ENCODE peak calls at places on chromosomes 2 and 18, in six cellular contexts. One of them, this sample, is unnamed.

GRCh38 chr2:168166902-168167510 is 80.4 kb downstream of the STK39 start:
- DNase-seq in stomach: no peak
- DNase-seq in sigmoid colon: no peak
- DNase-seq in heart left ventricle: no peak
- DNase-seq in SK-N-SH: no peak
- DNase-seq in cardiac muscle cell: no peak
- DNase-seq in this sample: no peak

GRCh38 chr18:10168477-10168876 is 254.7 kb downstream of the VAPA start:
- DNase-seq in stomach: no peak
- DNase-seq in sigmoid colon: no peak
- DNase-seq in heart left ventricle: no peak
- DNase-seq in SK-N-SH: peak; percentile 44
- DNase-seq in cardiac muscle cell: no peak
- DNase-seq in this sample: no peak

GRCh38 chr2:120716641-120717585 is 18.8 kb upstream of the GLI2 start:
- DNase-seq in stomach: no peak
- DNase-seq in sigmoid colon: peak; percentile 62
- DNase-seq in heart left ventricle: no peak
- DNase-seq in SK-N-SH: no peak
- DNase-seq in cardiac muscle cell: no peak
- DNase-seq in this sample: no peak

GRCh38 chr18:45684341-45685115 is 39.5 kb upstream of the SLC14A1 start:
- DNase-seq in stomach: no peak
- DNase-seq in sigmoid colon: no peak
- DNase-seq in heart left ventricle: no peak
- DNase-seq in SK-N-SH: no peak
- DNase-seq in cardiac muscle cell: no peak
- DNase-seq in this sample: no peak

GRCh38 chr2:202780514-202781021 is 91.0 kb downstream of the ICA1L start:
- DNase-seq in stomach: no peak
- DNase-seq in sigmoid colon: no peak
- DNase-seq in heart left ventricle: no peak
- DNase-seq in SK-N-SH: no peak
- DNase-seq in cardiac muscle cell: no peak
- DNase-seq in this sample: no peak

GRCh38 chr2:11742317-11742701 is 4.1 kb upstream of the LPIN1 start:
- DNase-seq in stomach: no peak
- DNase-seq in sigmoid colon: no peak
- DNase-seq in heart left ventricle: no peak
- DNase-seq in SK-N-SH: no peak
- DNase-seq in cardiac muscle cell: no peak
- DNase-seq in this sample: no peak

GRCh38 chr2:200993097-200993496 is 29.6 kb upstream of the ORC2 start:
- DNase-seq in stomach: no peak
- DNase-seq in sigmoid colon: no peak
- DNase-seq in heart left ventricle: no peak
- DNase-seq in SK-N-SH: no peak
- DNase-seq in cardiac muscle cell: no peak
- DNase-seq in this sample: no peak

GRCh38 chr2:174117951-174118930 is 130.1 kb downstream of the OLA1 start:
- DNase-seq in stomach: no peak
- DNase-seq in sigmoid colon: no peak
- DNase-seq in heart left ventricle: no peak
- DNase-seq in SK-N-SH: no peak
- DNase-seq in cardiac muscle cell: no peak
- DNase-seq in this sample: no peak

GRCh38 chr2:55236992-55237543 is 4.6 kb downstream of the RPS27A start:
- DNase-seq in stomach: no peak
- DNase-seq in sigmoid colon: no peak
- DNase-seq in heart left ventricle: no peak
- DNase-seq in SK-N-SH: no peak
- DNase-seq in cardiac muscle cell: no peak
- DNase-seq in this sample: no peak

GRCh38 chr18:64082513-64082912 is 66.4 kb downstream of the LINC00305 start:
- DNase-seq in stomach: no peak
- DNase-seq in sigmoid colon: no peak
- DNase-seq in heart left ventricle: no peak
- DNase-seq in SK-N-SH: no peak
- DNase-seq in cardiac muscle cell: no peak
- DNase-seq in this sample: no peak

GRCh38 chr2:218952160-218952559 is 7.3 kb upstream of the CDK5R2 start:
- DNase-seq in stomach: no peak
- DNase-seq in sigmoid colon: no peak
- DNase-seq in heart left ventricle: no peak
- DNase-seq in SK-N-SH: no peak
- DNase-seq in cardiac muscle cell: no peak
- DNase-seq in this sample: no peak

GRCh38 chr2:44479127-44479887 is 117.6 kb downstream of the CAMKMT start:
- DNase-seq in stomach: no peak
- DNase-seq in sigmoid colon: no peak
- DNase-seq in heart left ventricle: peak; percentile 34
- DNase-seq in SK-N-SH: peak; percentile 81
- DNase-seq in cardiac muscle cell: peak; percentile 83
- DNase-seq in this sample: no peak

GRCh38 chr18:36329684-36330434 is 32.3 kb downstream of the FHOD3 start:
- DNase-seq in stomach: no peak
- DNase-seq in sigmoid colon: no peak
- DNase-seq in heart left ventricle: no peak
- DNase-seq in SK-N-SH: no peak
- DNase-seq in cardiac muscle cell: no peak
- DNase-seq in this sample: no peak

GRCh38 chr18:22221350-22221749 is 52.0 kb downstream of the GATA6 start:
- DNase-seq in stomach: no peak
- DNase-seq in sigmoid colon: no peak
- DNase-seq in heart left ventricle: no peak
- DNase-seq in SK-N-SH: no peak
- DNase-seq in cardiac muscle cell: no peak
- DNase-seq in this sample: no peak

GRCh38 chr2:48107326-48107925 is 201.1 kb upstream of the FBXO11 start:
- DNase-seq in stomach: no peak
- DNase-seq in sigmoid colon: no peak
- DNase-seq in heart left ventricle: no peak
- DNase-seq in SK-N-SH: no peak
- DNase-seq in cardiac muscle cell: no peak
- DNase-seq in this sample: no peak

GRCh38 chr2:42835577-42836371 is 43.4 kb upstream of the HAAO start:
- DNase-seq in stomach: no peak
- DNase-seq in sigmoid colon: peak; percentile 92
- DNase-seq in heart left ventricle: peak; percentile 45
- DNase-seq in SK-N-SH: no peak
- DNase-seq in cardiac muscle cell: no peak
- DNase-seq in this sample: no peak

GRCh38 chr2:56295666-56296065 is 111.9 kb downstream of the CCDC85A start:
- DNase-seq in stomach: no peak
- DNase-seq in sigmoid colon: no peak
- DNase-seq in heart left ventricle: no peak
- DNase-seq in SK-N-SH: no peak
- DNase-seq in cardiac muscle cell: no peak
- DNase-seq in this sample: no peak

GRCh38 chr2:171432969-171433762 is 624 bp downstream of the METTL8 start:
- DNase-seq in stomach: peak; percentile 34
- DNase-seq in sigmoid colon: no peak
- DNase-seq in heart left ventricle: no peak
- DNase-seq in SK-N-SH: peak; percentile 45
- DNase-seq in cardiac muscle cell: peak; percentile 34
- DNase-seq in this sample: no peak

GRCh38 chr2:88016086-88016947 is at the start of gene RNU2-63P:
- DNase-seq in stomach: peak; percentile 80
- DNase-seq in sigmoid colon: peak; percentile 83
- DNase-seq in heart left ventricle: peak; percentile 59
- DNase-seq in SK-N-SH: peak; percentile 90
- DNase-seq in cardiac muscle cell: peak; percentile 86
- DNase-seq in this sample: peak; percentile 62

GRCh38 chr2:100237046-100237615 is 85.2 kb downstream of the LONRF2 start:
- DNase-seq in stomach: peak; percentile 9
- DNase-seq in sigmoid colon: no peak
- DNase-seq in heart left ventricle: no peak
- DNase-seq in SK-N-SH: no peak
- DNase-seq in cardiac muscle cell: peak; percentile 55
- DNase-seq in this sample: no peak

GRCh38 chr2:174312581-174313234 is 22.0 kb upstream of the SP9 start:
- DNase-seq in stomach: no peak
- DNase-seq in sigmoid colon: no peak
- DNase-seq in heart left ventricle: no peak
- DNase-seq in SK-N-SH: no peak
- DNase-seq in cardiac muscle cell: peak; percentile 14
- DNase-seq in this sample: no peak

GRCh38 chr2:236626391-236627150 is 56.9 kb downstream of the ACKR3 start:
- DNase-seq in stomach: no peak
- DNase-seq in sigmoid colon: peak; percentile 55
- DNase-seq in heart left ventricle: no peak
- DNase-seq in SK-N-SH: no peak
- DNase-seq in cardiac muscle cell: no peak
- DNase-seq in this sample: no peak

GRCh38 chr2:53969285-53970094 is 1.3 kb downstream of the PSME4 start:
- DNase-seq in stomach: no peak
- DNase-seq in sigmoid colon: no peak
- DNase-seq in heart left ventricle: no peak
- DNase-seq in SK-N-SH: peak; percentile 16
- DNase-seq in cardiac muscle cell: no peak
- DNase-seq in this sample: no peak

GRCh38 chr2:192978317-192978874 is 783.7 kb upstream of the TMEFF2 start:
- DNase-seq in stomach: no peak
- DNase-seq in sigmoid colon: no peak
- DNase-seq in heart left ventricle: no peak
- DNase-seq in SK-N-SH: peak; percentile 44
- DNase-seq in cardiac muscle cell: no peak
- DNase-seq in this sample: no peak

DNA sequence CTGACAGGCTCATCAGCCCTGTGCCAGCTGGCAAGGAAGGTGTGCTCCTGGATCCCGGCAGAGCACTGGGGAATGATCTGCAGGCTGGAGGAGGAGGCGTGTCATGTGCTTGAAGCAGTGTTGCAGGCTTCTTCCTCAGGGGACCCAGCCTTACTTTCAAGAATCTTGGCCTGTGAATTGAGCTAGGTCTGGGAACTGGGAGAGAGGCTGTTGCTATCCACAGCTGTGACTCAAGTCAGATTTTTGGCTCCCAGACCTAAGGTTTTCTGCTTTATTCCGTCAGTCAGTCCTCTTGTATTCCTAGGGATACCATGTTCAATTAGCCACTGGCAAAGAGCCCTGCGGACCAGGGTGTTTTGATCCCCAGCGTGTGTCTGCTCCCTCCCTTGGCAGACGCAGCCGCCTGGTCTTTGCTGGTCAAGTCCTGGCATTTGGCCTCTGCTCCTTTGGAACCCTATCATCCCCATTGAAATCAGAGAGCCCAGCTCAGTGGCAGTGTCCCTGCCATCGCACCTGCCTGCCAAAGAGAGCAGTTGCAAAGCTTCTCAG is 32.4 kb downstream of the ASB1 start:
- DNase-seq in stomach: peak; percentile 67
- DNase-seq in sigmoid colon: peak; percentile 90
- DNase-seq in heart left ventricle: peak; percentile 64
- DNase-seq in SK-N-SH: no peak
- DNase-seq in cardiac muscle cell: no peak
- DNase-seq in this sample: no peak
- H3K27ac ChIP-seq in stomach: peak overlapping the region; percentile 69
- H3K27ac ChIP-seq in sigmoid colon: peak overlapping the region; percentile 66
- H3K27ac ChIP-seq in heart left ventricle: no peak overlapping the region
- H3K27ac ChIP-seq in SK-N-SH: no peak overlapping the region
- H3K27ac ChIP-seq in cardiac muscle cell: no peak overlapping the region
- H3K27ac ChIP-seq in this sample: no peak overlapping the region

DNA sequence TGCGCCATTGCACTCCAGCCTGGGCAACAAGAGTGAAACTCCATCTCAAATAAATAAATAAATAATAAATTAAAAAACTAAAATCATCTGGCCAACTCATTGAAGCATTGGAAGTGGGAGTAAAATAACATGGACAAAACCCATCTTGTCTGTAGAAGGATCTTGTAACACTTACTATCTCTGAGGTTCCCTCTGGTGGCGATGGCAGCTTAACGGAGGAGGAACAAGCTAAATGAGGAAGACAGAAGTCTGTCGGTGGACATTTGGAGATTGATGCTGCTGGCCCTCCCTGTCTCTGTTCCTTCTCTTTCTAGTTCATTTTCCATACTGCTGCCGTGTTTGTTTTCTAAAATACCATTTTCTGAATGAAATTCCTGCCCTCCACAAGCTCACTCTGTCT is 43.4 kb downstream of the ZCCHC2 start:
- DNase-seq in stomach: peak; percentile 43
- DNase-seq in sigmoid colon: no peak
- DNase-seq in heart left ventricle: peak; percentile 40
- DNase-seq in SK-N-SH: no peak
- DNase-seq in cardiac muscle cell: peak; percentile 17
- DNase-seq in this sample: peak; percentile 81
- TF ChIP-seq CTCF in stomach: no peak
- TF ChIP-seq CTCF in sigmoid colon: no peak
- TF ChIP-seq CTCF in heart left ventricle: peak; percentile 40
- TF ChIP-seq CTCF in SK-N-SH: peak; percentile 25
- TF ChIP-seq CTCF in cardiac muscle cell: no peak
- TF ChIP-seq CTCF in this sample: peak; percentile 37

DNA sequence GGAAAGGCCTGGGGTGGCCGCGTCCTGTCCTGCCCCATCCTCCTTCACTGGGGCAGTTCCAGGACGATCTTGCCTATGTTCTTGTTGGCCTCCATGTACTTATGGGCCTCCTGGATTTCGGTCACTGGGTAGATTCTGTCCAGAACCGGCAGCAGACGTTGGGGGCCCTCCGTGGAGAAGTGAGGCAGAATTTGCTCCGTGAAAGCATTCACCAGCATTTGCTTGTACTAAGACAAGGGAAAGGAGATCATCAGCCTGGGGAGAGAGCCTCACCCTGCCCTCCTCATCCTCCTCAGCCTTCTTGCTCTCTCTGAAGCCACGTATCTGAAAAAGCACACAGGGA is 1.4 kb upstream of the SF3B6 start:
- DNase-seq in stomach: no peak
- DNase-seq in sigmoid colon: no peak
- DNase-seq in heart left ventricle: no peak
- DNase-seq in SK-N-SH: no peak
- DNase-seq in cardiac muscle cell: no peak
- DNase-seq in this sample: no peak
- H3K27ac ChIP-seq in stomach: peak overlapping the region; percentile 94
- H3K27ac ChIP-seq in sigmoid colon: peak overlapping the region; percentile 91
- H3K27ac ChIP-seq in heart left ventricle: peak overlapping the region; percentile 88
- H3K27ac ChIP-seq in SK-N-SH: peak overlapping the region; percentile 3
- H3K27ac ChIP-seq in cardiac muscle cell: peak overlapping the region; percentile 32
- H3K27ac ChIP-seq in this sample: peak overlapping the region; percentile 61

GRCh38 chr18:77700051-77700450 is 450.4 kb downstream of the GALR1 start:
- DNase-seq in stomach: no peak
- DNase-seq in sigmoid colon: no peak
- DNase-seq in heart left ventricle: no peak
- DNase-seq in SK-N-SH: no peak
- DNase-seq in cardiac muscle cell: no peak
- DNase-seq in this sample: no peak

GRCh38 chr18:77705301-77705700 is 455.7 kb downstream of the GALR1 start:
- DNase-seq in stomach: no peak
- DNase-seq in sigmoid colon: no peak
- DNase-seq in heart left ventricle: no peak
- DNase-seq in SK-N-SH: no peak
- DNase-seq in cardiac muscle cell: no peak
- DNase-seq in this sample: no peak

GRCh38 chr18:77701977-77702376 is 452.3 kb downstream of the GALR1 start:
- DNase-seq in stomach: no peak
- DNase-seq in sigmoid colon: no peak
- DNase-seq in heart left ventricle: no peak
- DNase-seq in SK-N-SH: no peak
- DNase-seq in cardiac muscle cell: no peak
- DNase-seq in this sample: no peak

GRCh38 chr18:77702686-77703085 is 453.0 kb downstream of the GALR1 start:
- DNase-seq in stomach: no peak
- DNase-seq in sigmoid colon: no peak
- DNase-seq in heart left ventricle: no peak
- DNase-seq in SK-N-SH: peak; percentile 3
- DNase-seq in cardiac muscle cell: peak; percentile 5
- DNase-seq in this sample: no peak
- TF ChIP-seq CTCF in stomach: no peak
- TF ChIP-seq CTCF in sigmoid colon: no peak
- TF ChIP-seq CTCF in heart left ventricle: no peak
- TF ChIP-seq CTCF in SK-N-SH: no peak
- TF ChIP-seq CTCF in cardiac muscle cell: no peak
- TF ChIP-seq CTCF in this sample: no peak

GRCh38 chr2:27636766-27637165 is 7.9 kb downstream of the GPN1 start:
- DNase-seq in stomach: no peak
- DNase-seq in sigmoid colon: no peak
- DNase-seq in heart left ventricle: no peak
- DNase-seq in SK-N-SH: no peak
- DNase-seq in cardiac muscle cell: no peak
- DNase-seq in this sample: no peak
- H3K27ac ChIP-seq in stomach: no peak overlapping the region
- H3K27ac ChIP-seq in sigmoid colon: no peak overlapping the region
- H3K27ac ChIP-seq in heart left ventricle: no peak overlapping the region
- H3K27ac ChIP-seq in SK-N-SH: no peak overlapping the region
- H3K27ac ChIP-seq in cardiac muscle cell: no peak overlapping the region
- H3K27ac ChIP-seq in this sample: no peak overlapping the region

This sample was measured in dorsolateral prefrontal cortex.